ENCODE peak calls at places on chromosomes 6 and 20, in four cellular contexts. G is GM23248, I is germinal center, V is NCI-H774. T is an unnamed sample.

GRCh38 chr6:106520711-106521367 is 108.5 kb downstream of the RTN4IP1 start:
- DNase-seq in I (peak), V (no peak), G (no peak), T (no peak)

GRCh38 chr6:6277418-6277817 is 43.0 kb downstream of the F13A1 start:
- DNase-seq in I (no peak), G (peak), V (no peak), T (peak)

GRCh38 chr20:2524435-2525272 is 11.7 kb upstream of the TMC2 start:
- DNase-seq in G (peak), I (peak), V (peak), T (peak)

GRCh38 chr20:50269111-50270033 is 78.7 kb downstream of the CEBPB start:
- DNase-seq in G (peak), I (no peak), V (no peak), T (no peak)

GRCh38 chr6:30075094-30075986 is at the start of gene RNF39:
- DNase-seq in G (peak), V (no peak), I (no peak), T (no peak)

GRCh38 chr6:132698608-132699007 is 15.2 kb downstream of the VNN1 start:
- DNase-seq in I (no peak), V (no peak), G (no peak), T (no peak)

GRCh38 chr6:39867592-39867991 is 66.7 kb downstream of the MOCS1 start:
- DNase-seq in G (no peak), I (no peak), V (no peak), T (no peak)

GRCh38 chr6:164069352-164070022 is 655.0 kb downstream of the QKI start:
- DNase-seq in G (no peak), I (no peak), V (no peak), T (no peak)

GRCh38 chr6:30912746-30913520 is 1.1 kb upstream of the VARS2 start:
- DNase-seq in G (peak), I (no peak), V (no peak), T (no peak)

GRCh38 chr6:73739097-73739496 is 43.1 kb downstream of the CD109 start:
- DNase-seq in G (peak), V (peak), I (peak), T (peak)

GRCh38 chr6:131353106-131353505 is 217.8 kb downstream of the AKAP7 start:
- DNase-seq in V (no peak), G (no peak), I (no peak), T (no peak)

GRCh38 chr6:143160008-143160407 is 99.3 kb downstream of the AIG1 start:
- DNase-seq in V (no peak), G (peak), I (no peak), T (peak)

GRCh38 chr6:159169193-159169555 is at the start of gene FNDC1:
- DNase-seq in G (peak), V (peak), I (peak), T (peak)

GRCh38 chr6:56096946-56097345 is 150.4 kb downstream of the COL21A1 start:
- DNase-seq in V (no peak), I (no peak), G (no peak), T (peak)